ENCODE peak calls at places on chromosome 12, in six cellular contexts. One of them, this sample, is unnamed.

GRCh38 chr12:19963972-19964371 is 404.4 kb upstream of the PDE3A start:
- DNase-seq in HCT116: no peak
- DNase-seq in A673: no peak
- DNase-seq in naive thymus-derived CD4-positive, alpha-beta T cell: no peak
- DNase-seq in fibroblast of lung: no peak
- DNase-seq in thoracic aorta: no peak
- DNase-seq in this sample: no peak

GRCh38 chr12:4134833-4135597 is 138.5 kb upstream of the CCND2 start:
- DNase-seq in HCT116: no peak
- DNase-seq in A673: no peak
- DNase-seq in naive thymus-derived CD4-positive, alpha-beta T cell: no peak
- DNase-seq in fibroblast of lung: no peak
- DNase-seq in thoracic aorta: no peak
- DNase-seq in this sample: no peak

GRCh38 chr12:29695026-29695425 is 88.7 kb downstream of the TMTC1 start:
- DNase-seq in HCT116: no peak
- DNase-seq in A673: no peak
- DNase-seq in naive thymus-derived CD4-positive, alpha-beta T cell: no peak
- DNase-seq in fibroblast of lung: no peak
- DNase-seq in thoracic aorta: no peak
- DNase-seq in this sample: no peak

GRCh38 chr12:104414581-104415305 is 42.0 kb upstream of the CHST11 start:
- DNase-seq in HCT116: peak; percentile 71
- DNase-seq in A673: no peak
- DNase-seq in naive thymus-derived CD4-positive, alpha-beta T cell: no peak
- DNase-seq in fibroblast of lung: no peak
- DNase-seq in thoracic aorta: no peak
- DNase-seq in this sample: no peak

GRCh38 chr12:32734952-32735351 is 20.7 kb downstream of the YARS2 start:
- DNase-seq in HCT116: no peak
- DNase-seq in A673: no peak
- DNase-seq in naive thymus-derived CD4-positive, alpha-beta T cell: no peak
- DNase-seq in fibroblast of lung: no peak
- DNase-seq in thoracic aorta: no peak
- DNase-seq in this sample: no peak

GRCh38 chr12:119444462-119445044 is 110.0 kb downstream of the CCDC60 start:
- DNase-seq in HCT116: peak; percentile 85
- DNase-seq in A673: peak; percentile 88
- DNase-seq in naive thymus-derived CD4-positive, alpha-beta T cell: no peak
- DNase-seq in fibroblast of lung: peak; percentile 2
- DNase-seq in thoracic aorta: no peak
- DNase-seq in this sample: peak; percentile 49

GRCh38 chr12:82866946-82867345 is 180.2 kb downstream of the TMTC2 start:
- DNase-seq in HCT116: no peak
- DNase-seq in A673: no peak
- DNase-seq in naive thymus-derived CD4-positive, alpha-beta T cell: no peak
- DNase-seq in fibroblast of lung: no peak
- DNase-seq in thoracic aorta: no peak
- DNase-seq in this sample: no peak

GRCh38 chr12:45425426-45425825 is 209.5 kb downstream of the ANO6 start:
- DNase-seq in HCT116: no peak
- DNase-seq in A673: no peak
- DNase-seq in naive thymus-derived CD4-positive, alpha-beta T cell: no peak
- DNase-seq in fibroblast of lung: peak; percentile 28
- DNase-seq in thoracic aorta: no peak
- DNase-seq in this sample: no peak

GRCh38 chr12:11824736-11825135 is 175.3 kb downstream of the ETV6 start:
- DNase-seq in HCT116: no peak
- DNase-seq in A673: no peak
- DNase-seq in naive thymus-derived CD4-positive, alpha-beta T cell: no peak
- DNase-seq in fibroblast of lung: no peak
- DNase-seq in thoracic aorta: no peak
- DNase-seq in this sample: no peak
- H3K4me1 ChIP-seq in HCT116: no peaks in the 10 kb centered on the region
- H3K4me1 ChIP-seq in A673: peaks cover 61% of the 10 kb centered on the region
- H3K4me1 ChIP-seq in naive thymus-derived CD4-positive, alpha-beta T cell: no peaks in the 10 kb centered on the region
- H3K4me1 ChIP-seq in fibroblast of lung: peaks cover 19% of the 10 kb centered on the region
- H3K4me1 ChIP-seq in thoracic aorta: peaks cover 72% of the 10 kb centered on the region
- H3K4me1 ChIP-seq in this sample: peaks cover 22% of the 10 kb centered on the region

GRCh38 chr12:93825501-93825888 is 148.3 kb downstream of the CRADD start:
- DNase-seq in HCT116: no peak
- DNase-seq in A673: no peak
- DNase-seq in naive thymus-derived CD4-positive, alpha-beta T cell: no peak
- DNase-seq in fibroblast of lung: no peak
- DNase-seq in thoracic aorta: no peak
- DNase-seq in this sample: no peak
- H3K4me3 ChIP-seq in HCT116: no peak overlapping the region
- H3K4me3 ChIP-seq in A673: no peak overlapping the region
- H3K4me3 ChIP-seq in naive thymus-derived CD4-positive, alpha-beta T cell: no peak overlapping the region
- H3K4me3 ChIP-seq in fibroblast of lung: no peak overlapping the region
- H3K4me3 ChIP-seq in thoracic aorta: peak overlapping the region; percentile 42
- H3K4me3 ChIP-seq in this sample: no peak overlapping the region

DNA sequence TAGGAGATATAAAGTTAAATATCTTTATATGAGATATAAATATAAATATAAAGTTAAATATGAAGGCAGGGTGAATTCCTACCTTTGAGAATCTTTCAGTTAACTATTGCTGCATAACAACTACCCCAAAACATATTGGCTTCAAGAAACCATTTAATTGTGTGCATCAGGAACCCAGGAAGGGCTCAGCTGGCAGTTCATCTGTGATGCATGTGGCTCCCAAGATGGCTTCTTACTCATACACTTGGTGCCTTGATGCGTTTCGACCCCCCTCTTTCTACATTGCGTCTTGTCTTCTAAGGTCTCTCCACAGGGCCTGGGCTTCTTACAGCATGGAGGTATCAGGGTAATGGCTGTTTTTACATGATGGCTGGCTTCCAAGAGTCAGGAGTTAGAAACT is 253.9 kb upstream of the CRY1 start:
- DNase-seq in HCT116: no peak
- DNase-seq in A673: no peak
- DNase-seq in naive thymus-derived CD4-positive, alpha-beta T cell: no peak
- DNase-seq in fibroblast of lung: no peak
- DNase-seq in thoracic aorta: no peak
- DNase-seq in this sample: no peak
- H3K4me1 ChIP-seq in HCT116: peaks cover 64% of the 10 kb centered on the region
- H3K4me1 ChIP-seq in A673: no peaks in the 10 kb centered on the region
- H3K4me1 ChIP-seq in naive thymus-derived CD4-positive, alpha-beta T cell: peaks cover 5% of the 10 kb centered on the region
- H3K4me1 ChIP-seq in fibroblast of lung: peaks cover 5% of the 10 kb centered on the region
- H3K4me1 ChIP-seq in thoracic aorta: no peaks in the 10 kb centered on the region
- H3K4me1 ChIP-seq in this sample: no peaks in the 10 kb centered on the region

GRCh38 chr12:31588976-31589375 is 2.0 kb downstream of the DENND5B start:
- DNase-seq in HCT116: no peak
- DNase-seq in A673: no peak
- DNase-seq in naive thymus-derived CD4-positive, alpha-beta T cell: no peak
- DNase-seq in fibroblast of lung: peak; percentile 12
- DNase-seq in thoracic aorta: no peak
- DNase-seq in this sample: no peak
- H3K4me3 ChIP-seq in HCT116: peak overlapping the region; percentile 74
- H3K4me3 ChIP-seq in A673: peak overlapping the region; percentile 86
- H3K4me3 ChIP-seq in naive thymus-derived CD4-positive, alpha-beta T cell: no peak overlapping the region
- H3K4me3 ChIP-seq in fibroblast of lung: no peak overlapping the region
- H3K4me3 ChIP-seq in thoracic aorta: peak overlapping the region; percentile 72
- H3K4me3 ChIP-seq in this sample: peak overlapping the region; percentile 92

DNA sequence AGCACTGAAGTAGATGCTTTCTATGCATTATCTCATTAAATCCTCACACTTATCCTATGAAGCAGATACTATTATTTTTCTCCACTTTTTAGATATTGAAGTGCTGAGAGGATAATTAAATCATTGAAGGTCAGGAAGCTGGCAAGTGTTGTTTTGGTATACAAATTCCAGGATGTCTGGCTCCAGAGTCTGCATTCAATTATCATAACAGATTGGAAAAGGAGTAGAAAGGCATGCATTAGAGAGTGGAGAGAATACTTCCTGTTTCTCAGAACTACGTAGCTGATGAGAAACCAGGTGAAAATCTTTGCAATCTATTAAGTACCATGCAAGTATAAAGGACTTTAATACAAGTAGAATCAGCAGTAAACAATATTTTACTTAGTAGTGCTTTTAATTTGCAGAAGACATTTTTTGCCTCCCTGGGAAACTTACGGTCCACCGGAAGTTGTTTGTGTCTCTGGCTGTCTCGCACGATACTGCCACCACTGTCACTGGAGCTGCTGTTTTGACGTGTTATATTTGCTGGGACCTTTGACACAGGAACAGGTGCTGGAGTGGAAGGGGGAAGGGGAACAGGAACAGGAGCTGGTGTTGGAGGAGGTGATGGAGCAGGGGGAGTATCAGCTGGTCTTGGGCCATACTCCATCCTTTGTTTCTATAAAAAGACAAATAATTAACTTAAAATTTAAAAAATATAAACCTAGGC is 158.0 kb downstream of the EPS8 start:
- DNase-seq in HCT116: no peak
- DNase-seq in A673: peak; percentile 39
- DNase-seq in naive thymus-derived CD4-positive, alpha-beta T cell: no peak
- DNase-seq in fibroblast of lung: no peak
- DNase-seq in thoracic aorta: no peak
- DNase-seq in this sample: no peak
- H3K4me1 ChIP-seq in HCT116: peaks cover 76% of the 10 kb centered on the region
- H3K4me1 ChIP-seq in A673: peaks cover 29% of the 10 kb centered on the region
- H3K4me1 ChIP-seq in naive thymus-derived CD4-positive, alpha-beta T cell: no peaks in the 10 kb centered on the region
- H3K4me1 ChIP-seq in fibroblast of lung: peaks cover 19% of the 10 kb centered on the region
- H3K4me1 ChIP-seq in thoracic aorta: peaks cover 51% of the 10 kb centered on the region
- H3K4me1 ChIP-seq in this sample: peaks cover 24% of the 10 kb centered on the region

DNA sequence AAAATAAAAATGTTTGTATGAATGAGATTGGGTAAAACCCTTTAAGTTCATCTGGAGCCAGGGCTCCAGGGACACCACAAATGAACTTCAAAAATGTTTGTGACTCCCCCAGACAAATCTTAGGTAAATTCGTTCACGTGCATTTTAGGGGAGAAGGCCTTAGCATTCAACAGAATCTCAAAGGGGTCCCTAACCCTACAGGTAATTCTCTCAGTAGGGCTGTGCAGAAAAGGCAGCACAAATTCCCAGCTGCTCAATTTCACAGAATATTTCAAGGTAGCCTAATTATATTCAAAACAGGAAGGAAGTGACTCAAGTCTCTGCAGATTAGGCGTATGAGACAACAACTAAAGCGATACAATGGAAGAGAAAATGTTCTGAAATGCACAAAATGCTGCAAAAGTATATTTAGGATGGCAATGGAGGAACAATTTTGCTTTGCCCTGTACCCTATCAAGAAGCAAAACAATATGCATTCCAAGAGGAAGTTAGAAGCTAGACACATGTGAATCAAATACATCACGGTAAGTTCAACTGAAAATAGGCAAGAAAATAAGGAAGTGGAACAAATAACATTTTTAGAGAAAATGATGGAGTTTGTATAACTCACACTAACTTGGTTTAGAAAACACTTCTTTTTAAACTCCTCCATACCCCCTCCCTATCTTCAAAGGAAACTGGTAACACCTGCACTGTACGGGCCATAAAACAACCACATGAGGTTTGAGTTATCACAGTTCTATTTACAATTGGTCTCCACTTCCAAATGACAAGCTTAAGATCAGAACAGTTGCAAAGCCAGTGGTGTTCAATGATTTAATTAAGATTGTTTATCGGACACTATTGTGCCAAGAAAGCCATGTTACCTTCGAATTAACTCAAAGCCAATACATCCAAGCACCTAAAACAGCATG is 1.6 kb downstream of the GIT2 start:
- DNase-seq in HCT116: no peak
- DNase-seq in A673: peak; percentile 61
- DNase-seq in naive thymus-derived CD4-positive, alpha-beta T cell: peak; percentile 23
- DNase-seq in fibroblast of lung: no peak
- DNase-seq in thoracic aorta: no peak
- DNase-seq in this sample: no peak
- H3K4me3 ChIP-seq in HCT116: peak overlapping the region; percentile 82
- H3K4me3 ChIP-seq in A673: peak overlapping the region; percentile 83
- H3K4me3 ChIP-seq in naive thymus-derived CD4-positive, alpha-beta T cell: peak overlapping the region; percentile 86
- H3K4me3 ChIP-seq in fibroblast of lung: peak overlapping the region; percentile 70
- H3K4me3 ChIP-seq in thoracic aorta: peak overlapping the region; percentile 88
- H3K4me3 ChIP-seq in this sample: peak overlapping the region; percentile 97

GRCh38 chr12:65935906-65936528 is 111.7 kb downstream of the HMGA2 start:
- DNase-seq in HCT116: no peak
- DNase-seq in A673: peak; percentile 38
- DNase-seq in naive thymus-derived CD4-positive, alpha-beta T cell: no peak
- DNase-seq in fibroblast of lung: no peak
- DNase-seq in thoracic aorta: no peak
- DNase-seq in this sample: no peak

GRCh38 chr12:65936529-65936911 is 112.2 kb downstream of the HMGA2 start:
- DNase-seq in HCT116: no peak
- DNase-seq in A673: no peak
- DNase-seq in naive thymus-derived CD4-positive, alpha-beta T cell: no peak
- DNase-seq in fibroblast of lung: no peak
- DNase-seq in thoracic aorta: no peak
- DNase-seq in this sample: no peak

GRCh38 chr12:65937181-65937641 is 112.9 kb downstream of the HMGA2 start:
- DNase-seq in HCT116: peak; percentile 66
- DNase-seq in A673: no peak
- DNase-seq in naive thymus-derived CD4-positive, alpha-beta T cell: no peak
- DNase-seq in fibroblast of lung: peak; percentile 80
- DNase-seq in thoracic aorta: no peak
- DNase-seq in this sample: no peak

GRCh38 chr12:65937806-65938205 is 113.5 kb downstream of the HMGA2 start:
- DNase-seq in HCT116: no peak
- DNase-seq in A673: no peak
- DNase-seq in naive thymus-derived CD4-positive, alpha-beta T cell: no peak
- DNase-seq in fibroblast of lung: no peak
- DNase-seq in thoracic aorta: no peak
- DNase-seq in this sample: no peak

DNA sequence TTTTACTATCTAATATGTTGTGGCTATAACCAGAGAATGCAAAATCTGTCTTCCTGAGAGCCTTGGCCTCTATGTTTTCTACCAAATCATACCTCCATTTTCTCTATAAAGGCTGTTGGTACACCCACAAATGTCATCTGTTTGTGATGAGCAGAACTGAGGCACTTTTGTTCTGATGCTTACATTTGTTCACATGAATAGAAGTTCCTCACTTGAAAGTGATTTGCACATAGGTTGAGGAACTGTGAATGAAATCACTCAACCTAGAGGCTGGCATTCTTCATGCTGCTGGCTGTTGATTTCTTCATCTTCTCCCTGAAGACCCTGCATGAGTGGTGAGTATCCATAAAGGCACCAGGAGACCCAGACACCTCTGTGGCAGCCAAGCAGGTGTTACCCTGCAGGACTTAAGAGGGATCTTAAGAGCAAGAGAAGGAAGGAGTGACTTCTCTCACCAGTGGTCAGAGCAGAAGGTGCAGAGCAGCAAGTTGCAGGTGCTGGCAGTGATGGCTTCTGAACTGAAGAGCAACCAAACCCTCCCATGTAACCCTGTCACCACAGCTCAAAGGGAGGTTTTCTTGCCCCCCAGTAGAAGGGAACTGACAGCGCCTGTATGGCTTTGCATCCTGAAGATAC is 110.3 kb downstream of the HMGA2 start:
- DNase-seq in HCT116: no peak
- DNase-seq in A673: no peak
- DNase-seq in naive thymus-derived CD4-positive, alpha-beta T cell: no peak
- DNase-seq in fibroblast of lung: no peak
- DNase-seq in thoracic aorta: no peak
- DNase-seq in this sample: no peak
- H3K4me1 ChIP-seq in HCT116: peaks cover 96% of the 10 kb centered on the region
- H3K4me1 ChIP-seq in A673: peaks cover 81% of the 10 kb centered on the region
- H3K4me1 ChIP-seq in naive thymus-derived CD4-positive, alpha-beta T cell: no peaks in the 10 kb centered on the region
- H3K4me1 ChIP-seq in fibroblast of lung: peaks cover 17% of the 10 kb centered on the region
- H3K4me1 ChIP-seq in thoracic aorta: no peaks in the 10 kb centered on the region
- H3K4me1 ChIP-seq in this sample: no peaks in the 10 kb centered on the region

GRCh38 chr12:12541782-12542181 is 20.9 kb downstream of the DUSP16 start:
- DNase-seq in HCT116: no peak
- DNase-seq in A673: no peak
- DNase-seq in naive thymus-derived CD4-positive, alpha-beta T cell: no peak
- DNase-seq in fibroblast of lung: no peak
- DNase-seq in thoracic aorta: no peak
- DNase-seq in this sample: no peak
- H3K4me3 ChIP-seq in HCT116: no peak overlapping the region
- H3K4me3 ChIP-seq in A673: no peak overlapping the region
- H3K4me3 ChIP-seq in naive thymus-derived CD4-positive, alpha-beta T cell: no peak overlapping the region
- H3K4me3 ChIP-seq in fibroblast of lung: no peak overlapping the region
- H3K4me3 ChIP-seq in thoracic aorta: no peak overlapping the region
- H3K4me3 ChIP-seq in this sample: no peak overlapping the region

This sample was measured in gastrocnemius medialis.